ENCODE peak calls at places on chromosomes 4 and X, in ten cellular contexts. One of them, this sample, is unnamed.

GRCh38 chr4:109462802-109463201 is 29.2 kb downstream of the SEC24B start:
- DNase-seq in HCT116: no peak
- DNase-seq in RWPE1: no peak
- DNase-seq in OCI-LY7: no peak
- DNase-seq in right lobe of liver: no peak
- DNase-seq in spleen: no peak
- DNase-seq in uterus: no peak
- DNase-seq in pancreas: no peak
- DNase-seq in GM13976: no peak
- DNase-seq in lower lobe of right lung: no peak
- DNase-seq in this sample: no peak

GRCh38 chrX:57573754-57574153 is 18.1 kb upstream of the ZXDB start:
- DNase-seq in HCT116: no peak
- DNase-seq in RWPE1: no peak
- DNase-seq in OCI-LY7: peak
- DNase-seq in right lobe of liver: no peak
- DNase-seq in spleen: no peak
- DNase-seq in uterus: no peak
- DNase-seq in pancreas: no peak
- DNase-seq in GM13976: no peak
- DNase-seq in lower lobe of right lung: no peak
- DNase-seq in this sample: no peak

GRCh38 chr4:144399927-144400326 is 246.0 kb upstream of the HHIP start:
- DNase-seq in HCT116: peak
- DNase-seq in RWPE1: peak
- DNase-seq in OCI-LY7: no peak
- DNase-seq in right lobe of liver: no peak
- DNase-seq in spleen: no peak
- DNase-seq in uterus: no peak
- DNase-seq in pancreas: no peak
- DNase-seq in GM13976: no peak
- DNase-seq in lower lobe of right lung: no peak
- DNase-seq in this sample: no peak

GRCh38 chrX:21490341-21490740 is 116.1 kb downstream of the CNKSR2 start:
- DNase-seq in HCT116: no peak
- DNase-seq in RWPE1: no peak
- DNase-seq in OCI-LY7: no peak
- DNase-seq in right lobe of liver: no peak
- DNase-seq in spleen: no peak
- DNase-seq in uterus: no peak
- DNase-seq in pancreas: no peak
- DNase-seq in GM13976: no peak
- DNase-seq in lower lobe of right lung: no peak
- DNase-seq in this sample: no peak

GRCh38 chrX:24396930-24397277 is 36.5 kb downstream of the SUPT20HL1 start:
- DNase-seq in HCT116: no peak
- DNase-seq in RWPE1: no peak
- DNase-seq in OCI-LY7: no peak
- DNase-seq in right lobe of liver: no peak
- DNase-seq in spleen: no peak
- DNase-seq in uterus: no peak
- DNase-seq in pancreas: no peak
- DNase-seq in GM13976: no peak
- DNase-seq in lower lobe of right lung: no peak
- DNase-seq in this sample: no peak

GRCh38 chrX:136747003-136747986 is 33.4 kb downstream of the ARHGEF6 start:
- DNase-seq in HCT116: no peak
- DNase-seq in RWPE1: no peak
- DNase-seq in OCI-LY7: no peak
- DNase-seq in right lobe of liver: no peak
- DNase-seq in spleen: no peak
- DNase-seq in uterus: no peak
- DNase-seq in pancreas: no peak
- DNase-seq in GM13976: no peak
- DNase-seq in lower lobe of right lung: no peak
- DNase-seq in this sample: no peak

GRCh38 chrX:7170903-7171302 is 22.9 kb upstream of the PUDP start:
- DNase-seq in HCT116: no peak
- DNase-seq in RWPE1: no peak
- DNase-seq in OCI-LY7: peak
- DNase-seq in right lobe of liver: no peak
- DNase-seq in spleen: no peak
- DNase-seq in uterus: no peak
- DNase-seq in pancreas: no peak
- DNase-seq in GM13976: no peak
- DNase-seq in lower lobe of right lung: no peak
- DNase-seq in this sample: no peak

GRCh38 chr4:35151816-35152572 is 1092.3 kb downstream of the ARAP2 start:
- DNase-seq in HCT116: peak
- DNase-seq in RWPE1: peak
- DNase-seq in OCI-LY7: peak
- DNase-seq in right lobe of liver: no peak
- DNase-seq in spleen: no peak
- DNase-seq in uterus: no peak
- DNase-seq in pancreas: no peak
- DNase-seq in GM13976: no peak
- DNase-seq in lower lobe of right lung: no peak
- DNase-seq in this sample: no peak

GRCh38 chr4:143618811-143619210 is 81.7 kb downstream of the FREM3 start:
- DNase-seq in HCT116: no peak
- DNase-seq in RWPE1: no peak
- DNase-seq in OCI-LY7: no peak
- DNase-seq in right lobe of liver: no peak
- DNase-seq in spleen: no peak
- DNase-seq in uterus: no peak
- DNase-seq in pancreas: no peak
- DNase-seq in GM13976: no peak
- DNase-seq in lower lobe of right lung: no peak
- DNase-seq in this sample: no peak

GRCh38 chrX:545488-545887 is 85.1 kb upstream of the SHOX start:
- DNase-seq in HCT116: no peak
- DNase-seq in RWPE1: no peak
- DNase-seq in OCI-LY7: no peak
- DNase-seq in right lobe of liver: no peak
- DNase-seq in spleen: no peak
- DNase-seq in uterus: no peak
- DNase-seq in pancreas: no peak
- DNase-seq in GM13976: no peak
- DNase-seq in lower lobe of right lung: no peak
- DNase-seq in this sample: no peak

GRCh38 chrX:151396042-151396826 is 772 bp upstream of the VMA21 start:
- DNase-seq in HCT116: no peak
- DNase-seq in RWPE1: peak
- DNase-seq in OCI-LY7: peak
- DNase-seq in right lobe of liver: no peak
- DNase-seq in spleen: no peak
- DNase-seq in uterus: peak
- DNase-seq in pancreas: no peak
- DNase-seq in GM13976: peak
- DNase-seq in lower lobe of right lung: peak
- DNase-seq in this sample: no peak

GRCh38 chr4:163228648-163229047 is 62.0 kb upstream of the NAF1 start:
- DNase-seq in HCT116: no peak
- DNase-seq in RWPE1: no peak
- DNase-seq in OCI-LY7: no peak
- DNase-seq in right lobe of liver: no peak
- DNase-seq in spleen: no peak
- DNase-seq in uterus: no peak
- DNase-seq in pancreas: no peak
- DNase-seq in GM13976: no peak
- DNase-seq in lower lobe of right lung: no peak
- DNase-seq in this sample: no peak

DNA sequence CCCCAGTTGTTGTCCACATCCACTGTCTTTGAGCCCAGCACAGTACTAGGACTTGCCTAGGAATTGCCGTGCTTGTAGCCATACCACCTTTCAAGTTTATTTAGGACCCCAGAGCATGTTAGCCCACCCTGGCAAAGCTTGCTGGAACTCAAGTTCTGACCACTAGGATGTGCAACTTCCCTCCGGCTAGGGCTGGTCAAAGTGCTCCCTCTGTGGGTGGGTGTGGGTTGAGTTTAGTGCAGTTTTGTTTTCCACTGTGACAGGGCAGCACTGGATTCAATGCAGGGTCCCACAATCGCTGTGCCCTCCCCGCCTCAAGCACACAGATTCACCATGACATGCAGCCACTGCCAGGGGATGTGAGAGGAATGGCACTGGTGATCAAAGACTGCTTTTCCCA is 96.0 kb downstream of the RASGEF1B start:
- DNase-seq in HCT116: no peak
- DNase-seq in RWPE1: no peak
- DNase-seq in OCI-LY7: peak
- DNase-seq in right lobe of liver: no peak
- DNase-seq in spleen: no peak
- DNase-seq in uterus: no peak
- DNase-seq in pancreas: no peak
- DNase-seq in GM13976: no peak
- DNase-seq in lower lobe of right lung: no peak
- DNase-seq in this sample: no peak
- TF ChIP-seq CTCF in HCT116: peak
- TF ChIP-seq CTCF in RWPE1: no peak
- TF ChIP-seq CTCF in OCI-LY7: peak
- TF ChIP-seq CTCF in right lobe of liver: no peak
- TF ChIP-seq CTCF in spleen: no peak
- TF ChIP-seq CTCF in uterus: no peak
- TF ChIP-seq CTCF in pancreas: no peak
- TF ChIP-seq CTCF in GM13976: no peak
- TF ChIP-seq CTCF in lower lobe of right lung: no peak
- TF ChIP-seq CTCF in this sample: no peak

GRCh38 chr4:173287486-173287885 is 46.7 kb downstream of the HMGB2 start:
- DNase-seq in HCT116: no peak
- DNase-seq in RWPE1: no peak
- DNase-seq in OCI-LY7: no peak
- DNase-seq in right lobe of liver: no peak
- DNase-seq in spleen: no peak
- DNase-seq in uterus: no peak
- DNase-seq in pancreas: no peak
- DNase-seq in GM13976: no peak
- DNase-seq in lower lobe of right lung: no peak
- DNase-seq in this sample: no peak

GRCh38 chr4:173284463-173284862 is 49.7 kb downstream of the HMGB2 start:
- DNase-seq in HCT116: no peak
- DNase-seq in RWPE1: no peak
- DNase-seq in OCI-LY7: no peak
- DNase-seq in right lobe of liver: no peak
- DNase-seq in spleen: no peak
- DNase-seq in uterus: no peak
- DNase-seq in pancreas: no peak
- DNase-seq in GM13976: no peak
- DNase-seq in lower lobe of right lung: no peak
- DNase-seq in this sample: no peak

GRCh38 chr4:173288698-173289350 is 45.3 kb downstream of the HMGB2 start:
- DNase-seq in HCT116: no peak
- DNase-seq in RWPE1: no peak
- DNase-seq in OCI-LY7: no peak
- DNase-seq in right lobe of liver: no peak
- DNase-seq in spleen: no peak
- DNase-seq in uterus: no peak
- DNase-seq in pancreas: no peak
- DNase-seq in GM13976: no peak
- DNase-seq in lower lobe of right lung: no peak
- DNase-seq in this sample: no peak

GRCh38 chr4:173289351-173289725 is 44.8 kb downstream of the HMGB2 start:
- DNase-seq in HCT116: no peak
- DNase-seq in RWPE1: no peak
- DNase-seq in OCI-LY7: no peak
- DNase-seq in right lobe of liver: no peak
- DNase-seq in spleen: no peak
- DNase-seq in uterus: no peak
- DNase-seq in pancreas: no peak
- DNase-seq in GM13976: no peak
- DNase-seq in lower lobe of right lung: no peak
- DNase-seq in this sample: no peak

GRCh38 chr4:173288296-173288695 is 45.9 kb downstream of the HMGB2 start:
- DNase-seq in HCT116: peak
- DNase-seq in RWPE1: peak
- DNase-seq in OCI-LY7: peak
- DNase-seq in right lobe of liver: no peak
- DNase-seq in spleen: no peak
- DNase-seq in uterus: peak
- DNase-seq in pancreas: no peak
- DNase-seq in GM13976: peak
- DNase-seq in lower lobe of right lung: no peak
- DNase-seq in this sample: no peak
- TF ChIP-seq CTCF in HCT116: peak
- TF ChIP-seq CTCF in RWPE1: peak
- TF ChIP-seq CTCF in OCI-LY7: peak
- TF ChIP-seq CTCF in right lobe of liver: peak
- TF ChIP-seq CTCF in spleen: peak
- TF ChIP-seq CTCF in uterus: peak
- TF ChIP-seq CTCF in pancreas: no peak
- TF ChIP-seq CTCF in GM13976: peak
- TF ChIP-seq CTCF in lower lobe of right lung: peak
- TF ChIP-seq CTCF in this sample: peak

GRCh38 chr4:180840142-180840541 is 1403.1 kb upstream of the TENM3 start:
- DNase-seq in HCT116: no peak
- DNase-seq in RWPE1: no peak
- DNase-seq in OCI-LY7: peak
- DNase-seq in right lobe of liver: no peak
- DNase-seq in spleen: no peak
- DNase-seq in uterus: no peak
- DNase-seq in pancreas: no peak
- DNase-seq in GM13976: no peak
- DNase-seq in lower lobe of right lung: no peak
- DNase-seq in this sample: no peak
- TF ChIP-seq CTCF in HCT116: no peak
- TF ChIP-seq CTCF in RWPE1: no peak
- TF ChIP-seq CTCF in OCI-LY7: no peak
- TF ChIP-seq CTCF in right lobe of liver: no peak
- TF ChIP-seq CTCF in spleen: no peak
- TF ChIP-seq CTCF in uterus: no peak
- TF ChIP-seq CTCF in pancreas: no peak
- TF ChIP-seq CTCF in GM13976: peak
- TF ChIP-seq CTCF in lower lobe of right lung: no peak
- TF ChIP-seq CTCF in this sample: peak

DNA sequence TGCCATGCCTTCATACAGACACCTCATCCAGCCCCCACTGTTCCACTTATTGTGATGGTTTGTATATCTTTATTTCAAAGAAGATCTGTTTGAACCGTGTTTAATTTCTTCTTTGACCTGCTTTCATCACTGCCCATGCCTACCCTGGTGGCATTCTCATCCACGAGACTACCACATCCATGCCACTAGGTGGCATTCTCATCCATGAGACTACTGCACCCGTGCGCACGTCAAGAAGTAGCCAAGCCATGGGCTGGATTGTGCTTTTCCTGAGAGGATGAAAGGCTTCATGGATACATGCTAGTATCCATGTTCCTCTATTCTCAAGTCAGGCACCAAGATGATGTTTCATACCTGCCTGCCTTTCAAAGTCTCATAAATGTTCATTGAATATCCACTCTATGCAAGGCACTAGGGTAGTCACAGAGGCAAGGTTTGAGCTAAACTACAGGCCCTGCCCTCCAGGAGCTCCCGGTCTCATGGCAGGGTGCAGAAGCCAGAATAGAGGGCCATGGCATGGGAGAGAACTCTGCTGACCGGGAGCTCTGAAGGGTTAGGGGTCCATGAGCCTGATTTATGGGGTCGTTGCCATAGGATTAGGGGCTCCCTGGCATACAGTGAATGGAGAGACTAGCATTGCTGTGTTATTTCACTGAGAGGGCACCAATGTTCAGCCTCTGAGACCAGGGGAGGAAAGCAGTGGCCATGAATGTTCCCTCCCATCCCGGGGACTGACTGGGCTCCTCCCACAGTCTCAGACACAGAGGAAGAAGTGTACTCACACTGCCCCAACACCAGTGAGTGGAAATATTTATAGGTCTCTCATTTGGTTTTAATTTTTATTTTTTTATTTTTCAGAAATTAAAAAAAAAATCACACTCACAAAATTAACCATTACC is 24.8 kb upstream of the EOLA2 start:
- DNase-seq in HCT116: peak
- DNase-seq in RWPE1: peak
- DNase-seq in OCI-LY7: peak
- DNase-seq in right lobe of liver: peak
- DNase-seq in spleen: no peak
- DNase-seq in uterus: no peak
- DNase-seq in pancreas: no peak
- DNase-seq in GM13976: peak
- DNase-seq in lower lobe of right lung: no peak
- DNase-seq in this sample: no peak
- TF ChIP-seq CTCF in HCT116: peak
- TF ChIP-seq CTCF in RWPE1: peak
- TF ChIP-seq CTCF in OCI-LY7: peak
- TF ChIP-seq CTCF in right lobe of liver: peak
- TF ChIP-seq CTCF in spleen: peak
- TF ChIP-seq CTCF in uterus: peak
- TF ChIP-seq CTCF in pancreas: peak
- TF ChIP-seq CTCF in GM13976: peak
- TF ChIP-seq CTCF in lower lobe of right lung: peak
- TF ChIP-seq CTCF in this sample: peak